ENCODE peak calls at places on chromosomes 11 and 22, in eight cellular contexts. I is naive thymus-derived CD8-positive, alpha-beta T cell; H is NCI-H1417; N is A172; U is GM18507; O is esophagus squamous epithelium; C is psoas muscle; Y is activated CD8-positive, alpha-beta memory T cell treated with anti-CD3 and anti-CD28 coated beads, Interleukin-2, amount 50 U/mL, for 48 hours. K is an unnamed sample.

GRCh38 chr11:60321051-60321450 is 6.0 kb upstream of the MS4A6E start:
- DNase-seq in I (no peak), H (no peak), N (no peak), U (no peak), O (no peak), C (no peak), Y (no peak), K (no peak)

GRCh38 chr11:111001986-111002616 is 243.4 kb upstream of the POU2AF2 start:
- DNase-seq in I (no peak), H (no peak), N (peak), U (no peak), O (no peak), C (no peak), Y (no peak), K (no peak)

GRCh38 chr11:77672276-77672675 is 34.7 kb upstream of the CLNS1A start:
- DNase-seq in I (no peak), H (no peak), N (peak), U (no peak), O (no peak), C (no peak), Y (no peak), K (no peak)

GRCh38 chr11:111776398-111777093 is 10.4 kb upstream of the PPP2R1B start:
- DNase-seq in I (no peak), H (no peak), N (no peak), U (peak), O (no peak), C (no peak), Y (no peak), K (no peak)

GRCh38 chr22:32760815-32761214 is 40.7 kb upstream of the TIMP3 start:
- DNase-seq in I (no peak), H (no peak), N (no peak), U (no peak), O (no peak), C (no peak), Y (no peak), K (no peak)

GRCh38 chr11:57566035-57566504 is 1.4 kb downstream of the UBE2L6 start:
- DNase-seq in I (peak), H (no peak), N (peak), U (no peak), O (no peak), C (no peak), Y (no peak), K (no peak)

GRCh38 chr11:105937738-105938137 is 84.3 kb downstream of the MSANTD4 start:
- DNase-seq in I (no peak), H (no peak), N (no peak), U (no peak), O (no peak), C (no peak), Y (no peak), K (peak)

GRCh38 chr11:69638941-69639681 is 1.8 kb upstream of the CCND1 start:
- DNase-seq in I (no peak), H (peak), N (peak), U (peak), O (no peak), C (peak), Y (peak), K (peak)

GRCh38 chr11:130546438-130546837 is 98.0 kb downstream of the ADAMTS15 start:
- DNase-seq in I (no peak), H (no peak), N (no peak), U (no peak), O (no peak), C (no peak), Y (no peak), K (no peak)

GRCh38 chr22:24145446-24146189 is 35.7 kb upstream of the SUSD2 start:
- DNase-seq in I (no peak), H (no peak), N (peak), U (no peak), O (no peak), C (no peak), Y (no peak), K (no peak)

GRCh38 chr11:121595717-121596156 is 143.0 kb upstream of the SORL1-AS1 start:
- DNase-seq in I (no peak), H (no peak), N (peak), U (no peak), O (no peak), C (no peak), Y (no peak), K (no peak)

GRCh38 chr11:118615282-118615979 is 8.0 kb downstream of the PHLDB1 start:
- DNase-seq in I (no peak), H (no peak), N (peak), U (no peak), O (no peak), C (no peak), Y (no peak), K (no peak)

GRCh38 chr22:20578707-20579106 is 71.3 kb downstream of the MED15 start:
- DNase-seq in I (no peak), H (no peak), N (no peak), U (no peak), O (no peak), C (no peak), Y (no peak), K (no peak)

GRCh38 chr11:86481399-86481798 is 106.7 kb downstream of the CCDC81 start:
- DNase-seq in I (no peak), H (no peak), N (no peak), U (no peak), O (no peak), C (no peak), Y (no peak), K (no peak)

GRCh38 chr11:118241191-118242098 is 10.7 kb downstream of the MPZL3 start:
- DNase-seq in I (peak), H (no peak), N (peak), U (peak), O (no peak), C (no peak), Y (peak), K (peak)

GRCh38 chr11:71451596-71452353 is 1.2 kb upstream of the NADSYN1 start:
- DNase-seq in I (peak), H (no peak), N (no peak), U (no peak), O (no peak), C (no peak), Y (no peak), K (no peak)

GRCh38 chr11:6545917-6546605 is 49.0 kb downstream of the DNHD1 start:
- DNase-seq in I (no peak), H (no peak), N (no peak), U (no peak), O (no peak), C (peak), Y (no peak), K (no peak)

GRCh38 chr11:72921028-72921716 is 107.0 kb downstream of the ATG16L2 start:
- DNase-seq in I (no peak), H (no peak), N (no peak), U (no peak), O (no peak), C (no peak), Y (no peak), K (no peak)

GRCh38 chr11:70389191-70389590 is 9.1 kb upstream of the CTTN start:
- DNase-seq in I (no peak), H (no peak), N (no peak), U (no peak), O (no peak), C (no peak), Y (no peak), K (no peak)

GRCh38 chr22:35308480-35308945 is 8.8 kb downstream of the TOM1 start:
- DNase-seq in I (no peak), H (no peak), N (no peak), U (no peak), O (no peak), C (no peak), Y (peak), K (no peak)

GRCh38 chr11:35158371-35159081 is 19.6 kb downstream of the CD44 start:
- DNase-seq in I (no peak), H (peak), N (no peak), U (no peak), O (no peak), C (peak), Y (no peak), K (no peak)

GRCh38 chr11:4087551-4087950 is 7.0 kb upstream of the RRM1 start:
- DNase-seq in I (no peak), H (no peak), N (peak), U (no peak), O (no peak), C (no peak), Y (no peak), K (no peak)

GRCh38 chr22:41574847-41575381 is 14.1 kb downstream of the CSDC2 start:
- DNase-seq in I (no peak), H (no peak), N (no peak), U (no peak), O (no peak), C (peak), Y (no peak), K (no peak)

GRCh38 chr11:86386791-86387190 is 12.1 kb downstream of the CCDC81 start:
- DNase-seq in I (no peak), H (no peak), N (no peak), U (no peak), O (no peak), C (no peak), Y (no peak), K (no peak)

GRCh38 chr11:86383314-86383713 is 8.6 kb downstream of the CCDC81 start:
- DNase-seq in I (no peak), H (no peak), N (no peak), U (no peak), O (no peak), C (no peak), Y (no peak), K (no peak)

K was measured in glomerular endothelial cell.